ENCODE peak calls at places on chromosomes 3 and 15, in seven cellular contexts. C is stimulated activated CD4-positive, alpha-beta T cell treated with anti-CD3 and anti-CD28 coated beads, Interleukin-4, amount 100 ng/mL, for 4 hours; I is smooth muscle cell of the brain vasculature; S is heart left ventricle; H is hippocampal formation; P is CD8-positive, alpha-beta T cell; L is NCI-H1417. O is an unnamed sample.
A peak's percentile ranks its signal among the peaks of the same experiment; 100 is the strongest.

GRCh38 chr15:51450001-51450400 is 108.5 kb downstream of the GLDN start:
- DNase-seq in C (no peak), I (no peak), S (no peak), H (no peak), P (no peak), L (no peak), O (no peak)

GRCh38 chr3:70726966-70727365 is 414.5 kb upstream of the MDFIC2 start:
- DNase-seq in C (no peak), I (no peak), S (no peak), H (no peak), P (no peak), L (no peak), O (no peak)

GRCh38 chr3:172171396-172172075 is 132.2 kb downstream of the FNDC3B start:
- DNase-seq in C (no peak), I (no peak), S (no peak), H (no peak), P (no peak), L (no peak), O (no peak)

GRCh38 chr3:152826476-152826875 is 8.5 kb upstream of the P2RY1 start:
- DNase-seq in C (no peak), I (no peak), S (no peak), H (no peak), P (no peak), L (no peak), O (no peak)

GRCh38 chr15:53034767-53035245 is 244.7 kb upstream of the ONECUT1 start:
- DNase-seq in C (no peak), I (no peak), S (no peak), H (no peak), P (no peak), L (no peak), O (no peak)

GRCh38 chr15:100042558-100042957 is 299.2 kb downstream of the ADAMTS17 start:
- DNase-seq in C (no peak), I (no peak), S (no peak), H (no peak), P (no peak), L (no peak), O (no peak)

GRCh38 chr3:165742351-165742750 is 94.9 kb downstream of the BCHE start:
- DNase-seq in C (no peak), I (no peak), S (no peak), H (no peak), P (no peak), L (peak; percentile 50), O (peak; percentile 16)

GRCh38 chr15:75051711-75052110 is 28.3 kb downstream of the PPCDC start:
- DNase-seq in C (no peak), I (no peak), S (no peak), H (no peak), P (no peak), L (no peak), O (no peak)

GRCh38 chr15:81411056-81411455 is 37.0 kb upstream of the TMC3 start:
- DNase-seq in C (no peak), I (no peak), S (no peak), H (no peak), P (no peak), L (no peak), O (no peak)

GRCh38 chr3:142913432-142913831 is 24.5 kb upstream of the PCOLCE2 start:
- DNase-seq in C (no peak), I (no peak), S (no peak), H (no peak), P (no peak), L (no peak), O (no peak)

GRCh38 chr3:142595581-142595950 is 627 bp upstream of the PLS1 start:
- DNase-seq in C (no peak), I (no peak), S (no peak), H (no peak), P (no peak), L (peak; percentile 49), O (no peak)

GRCh38 chr15:42035362-42035761 is 14.5 kb upstream of the PLA2G4E start:
- DNase-seq in C (no peak), I (no peak), S (no peak), H (no peak), P (no peak), L (no peak), O (no peak)

GRCh38 chr3:100401674-100402036 is 316 bp downstream of the LNP1 start:
- DNase-seq in C (peak; percentile 31), I (no peak), S (peak; percentile 27), H (no peak), P (no peak), L (no peak), O (peak; percentile 53)

GRCh38 chr3:66413151-66413751 is 87.6 kb downstream of the LRIG1 start:
- DNase-seq in C (no peak), I (no peak), S (no peak), H (no peak), P (no peak), L (no peak), O (no peak)

GRCh38 chr3:27749640-27750039 is 27.5 kb upstream of the EOMES start:
- DNase-seq in C (no peak), I (no peak), S (no peak), H (no peak), P (no peak), L (no peak), O (no peak)

GRCh38 chr3:187822402-187822801 is 77.1 kb upstream of the BCL6 start:
- DNase-seq in C (no peak), I (no peak), S (no peak), H (no peak), P (no peak), L (no peak), O (no peak)

GRCh38 chr3:55630280-55630920 is 143.3 kb upstream of the WNT5A start:
- DNase-seq in C (no peak), I (no peak), S (no peak), H (no peak), P (no peak), L (no peak), O (no peak)

GRCh38 chr15:73982251-73982962 is 9.7 kb downstream of the STOML1 start:
- DNase-seq in C (no peak), I (peak; percentile 76), S (peak; percentile 94), H (peak; percentile 63), P (peak; percentile 59), L (no peak), O (peak; percentile 50)

GRCh38 chr15:36347272-36347864 is 232.1 kb upstream of the CDIN1 start:
- DNase-seq in C (no peak), I (no peak), S (no peak), H (no peak), P (no peak), L (no peak), O (no peak)

GRCh38 chr15:79329186-79329611 is 18.3 kb downstream of the TMED3 start:
- DNase-seq in C (no peak), I (peak; percentile 93), S (no peak), H (no peak), P (no peak), L (no peak), O (no peak)

GRCh38 chr3:189827108-189827507 is 195.9 kb downstream of the TP63 start:
- DNase-seq in C (no peak), I (no peak), S (no peak), H (no peak), P (no peak), L (no peak), O (no peak)